ENCODE peak calls at places on chromosomes 13 and 19, in four cellular contexts. U, V, M and B are unnamed samples.

GRCh38 chr13:97660488-97661086 is 226.6 kb downstream of the RAP2A start:
- DNase-seq in U (no peak), M (no peak), V (no peak), B (no peak)

GRCh38 chr13:107585466-107585865 is 629.9 kb downstream of the LIG4 start:
- DNase-seq in M (no peak), V (peak; percentile 16), U (no peak), B (no peak)

GRCh38 chr13:43786766-43787517 is at the start of gene ENOX1:
- DNase-seq in U (peak; percentile 46), V (peak; percentile 51), M (no peak), B (peak; percentile 81)

GRCh38 chr19:31128291-31128690 is 220.9 kb downstream of the TSHZ3 start:
- DNase-seq in V (no peak), U (no peak), M (no peak), B (no peak)

GRCh38 chr13:27300941-27301586 is 30.4 kb downstream of the RASL11A start:
- DNase-seq in V (no peak), M (no peak), U (no peak), B (no peak)

GRCh38 chr19:3207466-3208242 is 16.8 kb upstream of the CELF5 start:
- DNase-seq in U (no peak), M (no peak), V (no peak), B (no peak)

GRCh38 chr13:110471833-110472162 is 89.7 kb downstream of the RAB20 start:
- DNase-seq in V (peak; percentile 29), M (no peak), U (peak; percentile 68), B (peak; percentile 88)

GRCh38 chr13:76722782-76723181 is 163.4 kb downstream of the KCTD12 start:
- DNase-seq in V (no peak), U (no peak), M (no peak), B (no peak)

GRCh38 chr19:47674548-47674947 is 38.7 kb upstream of the EHD2 start:
- DNase-seq in U (no peak), V (no peak), M (no peak), B (no peak)

GRCh38 chr13:109818136-109818535 is 31.8 kb upstream of the IRS2 start:
- DNase-seq in U (no peak), M (no peak), V (no peak), B (no peak)

GRCh38 chr19:18725755-18726416 is 42.4 kb downstream of the CRTC1 start:
- DNase-seq in V (no peak), M (no peak), U (no peak), B (no peak)

GRCh38 chr13:32737111-32737571 is 150.9 kb downstream of the PDS5B start:
- DNase-seq in V (no peak), U (no peak), M (no peak), B (no peak)

GRCh38 chr19:30059741-30060140 is 117.7 kb downstream of the URI1 start:
- DNase-seq in M (no peak), U (no peak), V (no peak), B (no peak)

GRCh38 chr13:30849611-30850010 is 56.5 kb upstream of the MEDAG start:
- DNase-seq in U (no peak), V (no peak), M (no peak), B (no peak)

GRCh38 chr19:13252569-13253335 is 102.5 kb downstream of the IER2 start:
- DNase-seq in U (no peak), M (no peak), V (no peak), B (no peak)

GRCh38 chr13:21243045-21243842 is 66.8 kb downstream of the MRPL57 start:
- DNase-seq in V (no peak), U (no peak), M (no peak), B (no peak)

GRCh38 chr19:13902993-13903555 is 2.8 kb downstream of the BRME1 start:
- DNase-seq in M (no peak), V (no peak), U (no peak), B (no peak)

GRCh38 chr19:40580619-40581018 is 3.9 kb downstream of the SHKBP1 start:
- DNase-seq in U (no peak), M (no peak), V (no peak), B (no peak)

GRCh38 chr13:82829040-82829439 is 1053.2 kb downstream of the SLITRK1 start:
- DNase-seq in M (no peak), U (no peak), V (no peak), B (no peak)

GRCh38 chr19:48480151-48480475 is 10.9 kb downstream of the CYTH2 start:
- DNase-seq in V (peak; percentile 65), M (peak; percentile 43), U (peak; percentile 70), B (no peak)

GRCh38 chr13:110308377-110309158 is 1.5 kb downstream of the COL4A2 start:
- DNase-seq in U (no peak), V (peak; percentile 46), M (no peak), B (peak; percentile 43)

GRCh38 chr13:23466144-23467002 is 32.9 kb upstream of the SACS start:
- DNase-seq in V (peak; percentile 61), M (peak; percentile 43), U (peak; percentile 73), B (peak; percentile 69)

GRCh38 chr13:21670006-21670882 is 629 bp upstream of the FGF9 start:
- DNase-seq in U (peak; percentile 62), M (peak; percentile 28), V (peak; percentile 46), B (peak; percentile 68)

GRCh38 chr13:44904982-44905381 is 84.3 kb downstream of the NUFIP1 start:
- DNase-seq in M (no peak), V (peak; percentile 23), U (no peak), B (no peak)

GRCh38 chr19:46764817-46765291 is 18.6 kb upstream of the STRN4 start:
- DNase-seq in U (no peak), M (no peak), V (peak; percentile 88), B (no peak)

GRCh38 chr19:49301165-49301865 is 23.7 kb downstream of the SLC6A16 start:
- DNase-seq in U (peak; percentile 88), V (peak; percentile 63), M (peak; percentile 64), B (peak; percentile 82)

GRCh38 chr13:76641056-76641455 is 245.1 kb downstream of the KCTD12 start:
- DNase-seq in M (no peak), V (no peak), U (no peak), B (no peak)

GRCh38 chr19:11401808-11402543 is 17.1 kb downstream of the RGL3 start:
- DNase-seq in U (no peak), V (no peak), M (no peak), B (no peak)

DNA sequence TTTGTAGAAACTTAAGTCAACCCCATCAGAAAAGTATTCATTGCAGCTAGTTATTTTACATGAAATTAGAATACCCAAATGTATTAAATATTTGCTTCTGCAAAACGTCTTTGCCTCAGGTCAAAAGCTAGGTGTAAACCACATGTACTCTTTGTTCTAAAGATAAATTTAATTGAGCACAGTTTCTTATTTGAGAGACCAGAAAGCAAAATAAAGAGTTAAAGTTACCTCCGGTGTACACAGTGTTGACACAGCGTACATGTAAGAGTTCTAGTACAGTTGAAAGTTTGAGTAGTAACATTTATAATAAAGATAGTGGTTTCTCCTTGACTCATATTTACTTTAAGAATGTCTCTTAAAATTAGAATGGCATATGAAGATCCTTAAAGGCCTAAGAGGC is 2.8 kb downstream of the LRCH1 start:
- DNase-seq in M (no peak), V (no peak), U (no peak), B (no peak)
- H3K9me3 ChIP-seq in M (no peaks in the 10 kb centered on the region), V (no peaks in the 10 kb centered on the region), U (no peaks in the 10 kb centered on the region), B (no peaks in the 10 kb centered on the region)

GRCh38 chr19:23971598-23971997 is 56.9 kb downstream of the ZNF726 start:
- DNase-seq in U (no peak), M (no peak), V (no peak), B (peak; percentile 73)
- H3K9me3 ChIP-seq in U (no peaks in the 10 kb centered on the region), M (no peaks in the 10 kb centered on the region), V (no peaks in the 10 kb centered on the region), B (no peaks in the 10 kb centered on the region)

GRCh38 chr19:20325151-20325550 is 158.1 kb downstream of the ZNF486 start:
- DNase-seq in M (no peak), U (no peak), V (no peak), B (no peak)
- H3K9me3 ChIP-seq in M (no peaks in the 10 kb centered on the region), U (peaks cover 7% of the 10 kb centered on the region), V (no peaks in the 10 kb centered on the region), B (peaks cover 10% of the 10 kb centered on the region)

GRCh38 chr19:52094526-52094925 is 1.0 kb downstream of the ZNF841 start:
- DNase-seq in M (no peak), U (no peak), V (no peak), B (no peak)
- H3K9me3 ChIP-seq in M (peaks cover 73% of the 10 kb centered on the region), U (peaks cover 41% of the 10 kb centered on the region), V (peaks cover 7% of the 10 kb centered on the region), B (peaks cover 64% of the 10 kb centered on the region)

GRCh38 chr19:20558571-20558970 is 7.0 kb downstream of the ZNF737 start:
- DNase-seq in V (no peak), M (no peak), U (no peak), B (no peak)
- H3K9me3 ChIP-seq in V (peaks cover 7% of the 10 kb centered on the region), M (peaks cover 93% of the 10 kb centered on the region), U (peaks cover 83% of the 10 kb centered on the region), B (peaks cover 3% of the 10 kb centered on the region)

DNA sequence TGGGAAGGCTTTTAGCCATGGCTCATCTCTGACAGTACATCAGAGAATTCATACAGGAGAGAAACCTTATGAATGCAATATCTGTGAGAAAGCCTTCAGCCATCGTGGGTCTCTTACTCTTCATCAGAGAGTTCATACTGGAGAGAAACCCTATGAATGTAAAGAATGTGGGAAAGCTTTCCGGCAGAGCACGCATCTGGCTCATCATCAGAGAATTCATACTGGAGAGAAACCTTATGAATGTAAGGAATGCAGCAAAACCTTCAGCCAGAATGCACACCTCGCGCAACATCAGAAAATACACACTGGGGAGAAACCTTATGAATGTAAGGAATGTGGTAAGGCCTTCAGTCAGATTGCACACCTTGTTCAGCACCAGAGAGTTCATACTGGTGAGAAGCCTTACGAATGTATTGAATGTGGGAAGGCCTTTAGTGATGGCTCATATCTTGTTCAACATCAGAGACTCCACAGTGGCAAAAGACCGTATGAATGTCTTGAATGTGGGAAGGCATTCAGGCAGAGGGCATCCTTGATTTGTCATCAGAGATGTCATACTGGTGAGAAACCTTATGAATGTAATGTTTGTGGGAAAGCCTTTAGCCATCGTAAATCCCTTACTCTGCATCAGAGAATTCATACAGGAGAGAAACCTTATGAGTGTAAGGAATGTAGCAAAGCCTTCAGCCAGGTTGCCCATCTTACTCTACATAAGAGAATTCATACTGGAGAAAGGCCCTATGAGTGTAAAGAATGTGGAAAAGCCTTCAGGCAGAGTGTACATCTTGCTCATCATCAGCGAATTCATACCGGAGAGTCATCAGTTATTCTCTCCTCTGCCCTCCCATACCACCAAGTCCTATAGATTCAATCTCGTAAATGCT is 10.7 kb downstream of the ZNF470 start:
- DNase-seq in U (no peak), M (no peak), V (no peak), B (no peak)
- H3K9me3 ChIP-seq in U (peaks cover 100% of the 10 kb centered on the region), M (peaks cover 98% of the 10 kb centered on the region), V (peaks cover 76% of the 10 kb centered on the region), B (peaks cover 29% of the 10 kb centered on the region)

DNA sequence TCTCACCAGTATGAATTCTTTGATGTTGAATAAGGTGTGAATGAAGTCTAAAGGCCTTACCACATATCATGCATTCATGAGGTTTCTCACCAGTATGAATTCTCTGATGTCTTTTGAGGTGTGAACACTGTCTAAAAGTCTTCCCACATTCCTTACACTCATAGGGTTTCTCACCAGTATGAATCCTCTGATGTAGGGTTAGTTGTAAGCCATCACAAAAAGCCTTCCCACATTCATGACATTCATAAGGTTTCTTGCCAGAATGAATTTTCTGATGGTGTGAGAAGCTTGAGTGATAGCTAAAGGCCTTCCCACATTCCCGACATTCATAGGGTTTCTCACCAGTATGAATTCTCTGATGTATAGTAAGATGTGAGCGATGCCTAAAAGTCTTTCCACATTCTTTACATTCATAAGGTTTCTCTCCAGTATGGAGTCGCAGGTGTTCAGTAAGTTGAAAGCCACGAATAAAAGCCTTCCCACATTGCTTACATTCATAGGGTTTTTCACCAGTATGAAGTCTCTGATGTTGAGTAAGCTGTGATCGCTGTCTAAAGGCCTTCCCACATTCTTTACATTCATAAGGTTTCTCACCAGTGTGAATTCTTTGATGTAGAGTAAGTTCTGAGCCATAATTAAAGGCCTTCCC is 27.7 kb downstream of the ZNF461 start:
- DNase-seq in V (no peak), M (no peak), U (no peak), B (no peak)
- H3K9me3 ChIP-seq in V (peaks cover 80% of the 10 kb centered on the region), M (peaks cover 94% of the 10 kb centered on the region), U (peaks cover 100% of the 10 kb centered on the region), B (peaks cover 100% of the 10 kb centered on the region)